ENCODE peak calls at places on chromosomes 3 and 15, in four cellular contexts. V is NT2/D1, U is K562, N is HepG2. R is an unnamed sample.

GRCh38 chr3:72448375-72448823 is 399.8 kb downstream of the SHQ1 start:
- DNase-seq in V (no peak), U (no peak), N (peak), R (no peak)

GRCh38 chr15:59298255-59298856 is 74.3 kb downstream of the MYO1E start:
- DNase-seq in V (no peak), U (no peak), N (no peak), R (no peak)

GRCh38 chr3:52892625-52893311 is 4.6 kb downstream of the STIMATE start:
- DNase-seq in V (no peak), U (no peak), N (no peak), R (no peak)

GRCh38 chr3:149968216-149968615 is 2.5 kb downstream of the PFN2 start:
- DNase-seq in V (no peak), U (no peak), N (no peak), R (no peak)

GRCh38 chr15:82540984-82541431 is 751 bp upstream of the RPS17 start:
- DNase-seq in V (no peak), U (peak), N (no peak), R (no peak)

GRCh38 chr3:52405066-52405465 is 39.8 kb downstream of the SEMA3G start:
- DNase-seq in V (no peak), U (no peak), N (no peak), R (no peak)

GRCh38 chr3:39142067-39142466 is 11.3 kb downstream of the CSRNP1 start:
- DNase-seq in V (no peak), U (no peak), N (no peak), R (no peak)

GRCh38 chr3:122697952-122698625 is 17.4 kb downstream of the PARP14 start:
- DNase-seq in V (no peak), U (no peak), N (no peak), R (no peak)

GRCh38 chr3:168275662-168276061 is 179.9 kb upstream of the GOLIM4 start:
- DNase-seq in V (no peak), U (no peak), N (no peak), R (no peak)

GRCh38 chr3:79490165-79491028 is 277.4 kb downstream of the ROBO1 start:
- DNase-seq in V (no peak), U (no peak), N (no peak), R (no peak)

GRCh38 chr15:37891754-37892368 is 42.6 kb upstream of the TMCO5A start:
- DNase-seq in V (peak), U (no peak), N (peak), R (no peak)

GRCh38 chr15:101578443-101578894 is 73.7 kb downstream of the TM2D3 start:
- DNase-seq in V (peak), U (peak), N (peak), R (peak)

GRCh38 chr3:182370949-182371348 is 422.4 kb upstream of the ATP11B start:
- DNase-seq in V (no peak), U (no peak), N (no peak), R (no peak)

GRCh38 chr15:38127306-38127731 is 125.3 kb upstream of the SPRED1 start:
- DNase-seq in V (no peak), U (no peak), N (no peak), R (no peak)

GRCh38 chr3:73351423-73352071 is 273.2 kb downstream of the PDZRN3 start:
- DNase-seq in V (no peak), U (no peak), N (no peak), R (no peak)

GRCh38 chr15:100255644-100256043 is 86.1 kb downstream of the ADAMTS17 start:
- DNase-seq in V (no peak), U (no peak), N (no peak), R (no peak)

GRCh38 chr3:83941990-83942710 is 1016.6 kb upstream of the CADM2 start:
- DNase-seq in V (no peak), U (no peak), N (no peak), R (no peak)

GRCh38 chr3:42499478-42499871 is 3.0 kb upstream of the VIPR1 start:
- DNase-seq in V (no peak), U (no peak), N (no peak), R (no peak)

GRCh38 chr3:102400142-102400541 is 34.7 kb upstream of the ZPLD1 start:
- DNase-seq in V (no peak), U (no peak), N (no peak), R (no peak)

GRCh38 chr15:63503739-63504246 is 600 bp upstream of the USP3 start:
- DNase-seq in V (no peak), U (peak), N (peak), R (no peak)

GRCh38 chr3:50370594-50370993 is 11.3 kb upstream of the TMEM115 start:
- DNase-seq in V (no peak), U (no peak), N (no peak), R (no peak)

GRCh38 chr15:69513986-69514385 is 61.4 kb downstream of the RPLP1 start:
- DNase-seq in V (no peak), U (no peak), N (no peak), R (peak)

GRCh38 chr15:82021992-82022391 is 23.8 kb downstream of the MEX3B start:
- DNase-seq in V (no peak), U (no peak), N (no peak), R (no peak)

GRCh38 chr3:42101048-42101447 is 9.9 kb downstream of the TRAK1 start:
- DNase-seq in V (no peak), U (no peak), N (peak), R (no peak)

GRCh38 chr3:128950223-128950938 is 43.5 kb downstream of the CFAP92 start:
- DNase-seq in V (peak), U (no peak), N (peak), R (peak)

GRCh38 chr15:63396546-63396939 is 14.9 kb upstream of the CA12 start:
- DNase-seq in V (peak), U (peak), N (no peak), R (no peak)

GRCh38 chr3:57151021-57151449 is 14.1 kb downstream of the IL17RD start:
- DNase-seq in V (no peak), U (no peak), N (no peak), R (no peak)

GRCh38 chr3:190863119-190863465 is 598 bp upstream of the GMNC start:
- DNase-seq in V (no peak), U (no peak), N (no peak), R (no peak)

GRCh38 chr3:52366527-52366926 is 50.4 kb downstream of the DNAH1 start:
- DNase-seq in V (no peak), U (no peak), N (no peak), R (no peak)

GRCh38 chr3:37779289-37780152 is 82.2 kb upstream of the CTDSPL start:
- DNase-seq in V (peak), U (peak), N (peak), R (no peak)

GRCh38 chr15:100714749-100715342 is 112.5 kb downstream of the ASB7 start:
- DNase-seq in V (no peak), U (no peak), N (no peak), R (peak)

GRCh38 chr3:189304465-189305341 is 132.9 kb downstream of the TPRG1 start:
- DNase-seq in V (peak), U (no peak), N (no peak), R (peak)

GRCh38 chr3:45205126-45205525 is 21.0 kb downstream of the TMEM158 start:
- DNase-seq in V (no peak), U (no peak), N (no peak), R (no peak)

DNA sequence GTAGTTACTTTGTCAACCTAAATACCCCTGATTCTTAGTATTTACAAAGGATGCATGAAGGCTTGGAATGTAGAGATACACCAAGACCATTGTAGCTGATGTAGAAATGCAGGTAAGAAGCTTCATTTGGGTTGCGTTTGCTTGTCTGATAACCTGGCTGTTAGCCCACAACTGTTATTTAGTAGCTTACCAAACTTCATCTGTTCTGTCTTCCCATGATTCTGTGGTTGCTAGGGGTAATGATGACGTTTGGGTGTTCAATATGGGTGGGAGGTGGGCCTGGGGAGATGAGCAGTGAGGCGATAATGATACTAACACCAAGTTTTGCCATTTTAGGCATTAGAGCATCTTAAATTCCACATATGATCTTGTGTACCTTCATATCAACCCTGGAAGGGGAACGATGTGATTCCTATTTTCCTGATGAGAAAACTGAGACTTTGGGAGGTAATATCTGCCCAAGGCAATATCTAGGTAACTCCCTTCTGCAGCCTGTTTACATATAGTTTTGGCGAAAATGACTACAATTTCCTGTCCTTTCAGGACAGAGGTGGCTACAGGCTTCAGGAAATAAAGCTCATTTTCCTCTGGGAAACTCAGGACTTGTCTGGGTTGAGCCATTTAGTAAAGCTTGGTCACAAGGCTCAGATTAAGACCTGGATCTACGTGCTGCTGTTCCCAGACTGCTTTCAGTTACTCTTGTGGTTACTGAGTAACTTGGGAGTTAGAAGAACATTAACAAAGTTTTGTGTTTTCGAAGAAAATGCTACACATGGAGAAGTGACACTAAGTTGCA is 26.8 kb downstream of the FNDC3B start:
- DNase-seq in V (no peak), U (no peak), N (peak), R (no peak)
- TF ChIP-seq YY1 in V (no peak), U (no peak), N (no peak), R (no peak)

GRCh38 chr3:44117736-44118135 is 124.0 kb upstream of the TOPAZ1 start:
- DNase-seq in V (peak), U (no peak), N (no peak), R (no peak)

GRCh38 chr3:44117239-44117638 is 124.4 kb upstream of the TOPAZ1 start:
- DNase-seq in V (peak), U (no peak), N (no peak), R (no peak)

GRCh38 chr3:44110643-44111042 is 131.0 kb upstream of the TOPAZ1 start:
- DNase-seq in V (no peak), U (no peak), N (no peak), R (no peak)

GRCh38 chr3:44111482-44111881 is 130.2 kb upstream of the TOPAZ1 start:
- DNase-seq in V (no peak), U (no peak), N (no peak), R (no peak)

GRCh38 chr3:44114142-44114541 is 127.5 kb upstream of the TOPAZ1 start:
- DNase-seq in V (peak), U (peak), N (peak), R (peak)
- TF ChIP-seq YY1 in V (no peak), U (no peak), N (no peak), R (peak)

GRCh38 chr15:79878078-79878705 is 18.6 kb downstream of the MTHFS start:
- DNase-seq in V (no peak), U (no peak), N (no peak), R (no peak)

GRCh38 chr15:79875213-79875612 is 21.6 kb downstream of the MTHFS start:
- DNase-seq in V (no peak), U (no peak), N (no peak), R (no peak)

GRCh38 chr15:79874242-79874641 is 22.6 kb downstream of the MTHFS start:
- DNase-seq in V (no peak), U (no peak), N (peak), R (no peak)

GRCh38 chr15:79872358-79873017 is 24.3 kb downstream of the MTHFS start:
- DNase-seq in V (no peak), U (no peak), N (no peak), R (no peak)
- TF ChIP-seq YY1 in V (no peak), U (no peak), N (no peak), R (no peak)

GRCh38 chr3:31403197-31403596 is 129.5 kb upstream of the STT3B start:
- DNase-seq in V (no peak), U (no peak), N (no peak), R (no peak)

GRCh38 chr3:31402118-31402517 is 130.6 kb upstream of the STT3B start:
- DNase-seq in V (no peak), U (no peak), N (no peak), R (no peak)

GRCh38 chr3:31404871-31405270 is 127.9 kb upstream of the STT3B start:
- DNase-seq in V (no peak), U (no peak), N (no peak), R (no peak)

GRCh38 chr3:31399270-31399669 is 133.5 kb upstream of the STT3B start:
- DNase-seq in V (no peak), U (no peak), N (no peak), R (no peak)
- TF ChIP-seq YY1 in V (no peak), U (no peak), N (no peak), R (no peak)

GRCh38 chr3:98856724-98857123 is 44.8 kb downstream of the DCBLD2 start:
- DNase-seq in V (no peak), U (no peak), N (no peak), R (no peak)

GRCh38 chr3:98855811-98856400 is 45.6 kb downstream of the DCBLD2 start:
- DNase-seq in V (no peak), U (no peak), N (no peak), R (no peak)
- TF ChIP-seq YY1 in V (no peak), U (no peak), N (no peak), R (no peak)

GRCh38 chr15:66997212-66997611 is 68.2 kb upstream of the SMAD3 start:
- DNase-seq in V (no peak), U (no peak), N (no peak), R (no peak)
- TF ChIP-seq YY1 in V (no peak), U (no peak), N (no peak), R (no peak)

GRCh38 chr3:90052425-90052950 is 945.1 kb downstream of the EPHA3 start:
- DNase-seq in V (no peak), U (no peak), N (no peak), R (no peak)
- TF ChIP-seq YY1 in V (no peak), U (no peak), N (no peak), R (no peak)

GRCh38 chr15:27137127-27137526 is 166.1 kb downstream of the GABRG3 start:
- DNase-seq in V (no peak), U (no peak), N (no peak), R (no peak)
- TF ChIP-seq YY1 in V (no peak), U (no peak), N (no peak), R (no peak)

DNA sequence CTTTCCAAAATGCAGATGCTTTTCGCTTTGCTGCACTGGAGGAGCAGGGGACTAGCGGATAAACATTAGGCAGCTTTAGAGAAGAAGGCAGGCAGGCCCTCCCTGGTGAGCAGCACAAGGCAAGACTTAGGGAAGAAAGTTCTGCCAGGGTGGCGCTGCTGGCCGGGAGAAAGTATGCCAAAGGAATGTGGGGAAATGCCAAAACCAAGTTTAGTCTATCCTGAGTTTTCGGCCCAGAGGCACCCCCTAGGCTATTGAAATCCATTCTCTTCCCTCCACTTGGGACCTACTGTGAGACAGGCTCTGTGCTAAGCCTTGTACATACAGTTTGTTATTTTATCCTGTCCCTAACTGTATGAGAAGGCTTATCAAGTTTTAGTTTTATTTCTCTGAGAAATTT is 9.2 kb downstream of the SHC4 start:
- DNase-seq in V (no peak), U (no peak), N (no peak), R (peak)
- TF ChIP-seq YY1 in V (no peak), U (no peak), N (no peak), R (no peak)